ENCODE peak calls at places on chromosomes 7 and 10, in eight cellular contexts. H is NCI-H2029 treated with DMSO at 0.1 percent for 48 hours; B is LoVo; O is stimulated activated naive CD8-positive, alpha-beta T cell treated with anti-CD3 and anti-CD28 coated beads, Interleukin-15, Interleukin-2, amounts not matched to agents 100 U/mL and 50 U/mL, for 24 hours; K is A549; A is iPS-NIHi11; P is occipital lobe; U is kidney tubule cell. Y is an unnamed sample.

GRCh38 chr7:138338361-138338760 is 121.7 kb upstream of the TRIM24 start:
- DNase-seq in K (no peak), A (no peak), O (no peak), B (no peak), P (no peak), U (peak; percentile 84), H (peak; percentile 71), Y (no peak)

GRCh38 chr7:1867861-1868260 is 197.8 kb downstream of the ELFN1 start:
- DNase-seq in U (no peak), P (no peak), B (no peak), O (no peak), K (no peak), H (no peak), A (no peak), Y (no peak)

GRCh38 chr7:130240240-130240639 is 26.4 kb upstream of the CPA2 start:
- DNase-seq in A (no peak), U (no peak), B (no peak), O (no peak), K (no peak), P (no peak), H (no peak), Y (no peak)

GRCh38 chr7:44320141-44320540 is 5.3 kb downstream of the CAMK2B start:
- DNase-seq in H (no peak), U (peak; percentile 43), A (no peak), K (no peak), O (no peak), B (no peak), P (no peak), Y (no peak)

GRCh38 chr7:135111379-135111778 is 36.5 kb upstream of the TMEM140 start:
- DNase-seq in B (no peak), U (no peak), A (no peak), O (no peak), H (no peak), K (no peak), P (no peak), Y (no peak)

GRCh38 chr10:72186213-72186612 is 29.6 kb upstream of the ANAPC16 start:
- DNase-seq in A (no peak), O (no peak), B (no peak), H (no peak), P (no peak), U (no peak), K (no peak), Y (no peak)

GRCh38 chr10:77497748-77498147 is 139.9 kb downstream of the KCNMA1 start:
- DNase-seq in U (peak; percentile 74), H (no peak), B (no peak), P (no peak), K (no peak), A (no peak), O (no peak), Y (no peak)

GRCh38 chr7:142523821-142524460 is 225.3 kb upstream of the PRSS1 start:
- DNase-seq in P (no peak), O (no peak), B (no peak), A (no peak), U (no peak), K (no peak), H (no peak), Y (no peak)

GRCh38 chr10:79941146-79941545 is 7.8 kb downstream of the SFTPD start:
- DNase-seq in H (no peak), A (no peak), P (no peak), U (no peak), K (no peak), B (no peak), O (no peak), Y (no peak)

GRCh38 chr10:131453772-131454634 is 142.5 kb upstream of the TCERG1L start:
- DNase-seq in U (peak; percentile 66), O (peak; percentile 76), P (peak; percentile 43), K (peak; percentile 40), B (no peak), A (peak; percentile 85), H (no peak), Y (peak; percentile 65)

GRCh38 chr7:26681819-26682418 is 182.5 kb downstream of the SKAP2 start:
- DNase-seq in B (peak; percentile 66), U (peak; percentile 41), O (no peak), P (no peak), K (peak; percentile 23), A (peak; percentile 28), H (no peak), Y (peak; percentile 18)

GRCh38 chr10:131559450-131559911 is 248.0 kb upstream of the TCERG1L start:
- DNase-seq in K (no peak), P (no peak), A (no peak), U (no peak), O (no peak), H (no peak), B (no peak), Y (no peak)

GRCh38 chr7:97847791-97848190 is 24.4 kb downstream of the ASNS start:
- DNase-seq in U (no peak), P (no peak), A (no peak), H (no peak), K (no peak), O (no peak), B (no peak), Y (no peak)

GRCh38 chr10:71321386-71321785 is 2.3 kb downstream of the SLC29A3 start:
- DNase-seq in A (no peak), H (no peak), O (no peak), K (no peak), B (no peak), U (no peak), P (no peak), Y (no peak)

GRCh38 chr7:148953676-148954075 is 69.6 kb upstream of the EZH2 start:
- DNase-seq in O (no peak), P (no peak), K (no peak), H (no peak), B (no peak), U (no peak), A (no peak), Y (no peak)

GRCh38 chr7:28993371-28993770 is 35.2 kb upstream of the TRIL start:
- DNase-seq in P (no peak), B (no peak), O (no peak), H (no peak), A (no peak), K (no peak), U (peak; percentile 52), Y (no peak)

GRCh38 chr10:132812544-132812943 is 26.6 kb upstream of the NKX6-2 start:
- DNase-seq in U (no peak), H (no peak), A (no peak), B (no peak), K (no peak), O (no peak), P (no peak), Y (no peak)

GRCh38 chr10:80996615-80997193 is 459.0 kb downstream of the SH2D4B start:
- DNase-seq in P (no peak), H (no peak), B (peak; percentile 35), A (no peak), K (no peak), O (no peak), U (no peak), Y (no peak)

GRCh38 chr10:8993859-8994258 is 939.4 kb downstream of the GATA3 start:
- DNase-seq in U (no peak), K (no peak), P (no peak), O (no peak), B (no peak), A (no peak), H (no peak), Y (no peak)

GRCh38 chr10:125721035-125721434 is 1.5 kb downstream of the EDRF1 start:
- DNase-seq in B (no peak), U (no peak), P (no peak), K (no peak), H (no peak), O (no peak), A (no peak), Y (no peak)

GRCh38 chr10:128147064-128147463 is 20.8 kb upstream of the MKI67 start:
- DNase-seq in H (no peak), P (no peak), B (no peak), A (no peak), O (peak; percentile 34), K (no peak), U (peak; percentile 83), Y (no peak)

GRCh38 chr7:132519936-132520335 is 56.3 kb downstream of the PLXNA4 start:
- DNase-seq in K (no peak), B (no peak), U (no peak), A (no peak), P (no peak), H (no peak), O (no peak), Y (no peak)

GRCh38 chr7:66380285-66380888 is 175.3 kb downstream of the TPST1 start:
- DNase-seq in U (peak; percentile 65), K (no peak), A (no peak), O (no peak), B (peak; percentile 65), P (no peak), H (no peak), Y (no peak)

GRCh38 chr10:121715969-121716368 is 117.7 kb upstream of the FGFR2 start:
- DNase-seq in O (no peak), B (no peak), P (no peak), H (no peak), U (no peak), K (no peak), A (no peak), Y (no peak)

GRCh38 chr7:152178405-152179058 is 153.1 kb downstream of the GALNT11 start:
- DNase-seq in H (no peak), P (no peak), A (no peak), O (no peak), B (no peak), K (no peak), U (no peak), Y (no peak)

GRCh38 chr7:151060416-151061234 is 1.2 kb downstream of the SLC4A2 start:
- DNase-seq in A (no peak), B (no peak), P (no peak), O (peak; percentile 39), H (no peak), K (peak; percentile 89), U (peak; percentile 80), Y (no peak)

GRCh38 chr10:107072786-107073185 is 91.7 kb downstream of the SORCS1 start:
- DNase-seq in O (no peak), U (no peak), K (no peak), P (no peak), H (no peak), B (no peak), A (no peak), Y (no peak)

GRCh38 chr10:50990568-50991495 is 83.5 kb upstream of the PRKG1 start:
- DNase-seq in A (peak; percentile 64), P (no peak), U (peak; percentile 26), B (no peak), H (no peak), O (peak; percentile 11), K (no peak), Y (no peak)

GRCh38 chr10:71447676-71448075 is 51.0 kb downstream of the CDH23 start:
- DNase-seq in K (no peak), U (no peak), P (no peak), O (no peak), H (no peak), A (no peak), B (peak; percentile 4), Y (no peak)

GRCh38 chr7:74320645-74321178 is 31.5 kb downstream of the CLIP2 start:
- DNase-seq in A (no peak), U (peak; percentile 30), K (no peak), H (no peak), P (no peak), O (peak; percentile 16), B (no peak), Y (peak; percentile 61)

GRCh38 chr10:71978988-71979691 is 14.9 kb downstream of the CHST3 start:
- DNase-seq in B (no peak), H (no peak), O (no peak), U (no peak), P (no peak), A (no peak), K (no peak), Y (no peak)

GRCh38 chr7:76303057-76303828 is 770 bp downstream of the HSPB1 start:
- DNase-seq in B (peak; percentile 83), U (peak; percentile 94), A (peak; percentile 90), P (peak; percentile 36), K (peak; percentile 93), H (no peak), O (peak; percentile 80), Y (peak; percentile 96)

GRCh38 chr7:55233001-55233400 is 132.1 kb upstream of the LANCL2 start:
- DNase-seq in A (no peak), B (no peak), P (no peak), H (no peak), O (no peak), U (no peak), K (no peak), Y (no peak)

Y was measured in K562.